ENCODE peak calls at places on chromosomes 6 and 20, in four cellular contexts. U is left lung, W is Peyer's patch, G is HCT116. A is an unnamed sample.

GRCh38 chr6:12249516-12250394 is 40.4 kb upstream of the EDN1 start:
- DNase-seq in G (no peak), W (no peak), U (no peak), A (no peak)

GRCh38 chr6:1871936-1872335 is 262.2 kb downstream of the FOXC1 start:
- DNase-seq in G (no peak), W (no peak), U (no peak), A (no peak)

GRCh38 chr6:82906951-82907350 is 158.7 kb downstream of the UBE3D start:
- DNase-seq in U (no peak), W (no peak), G (no peak), A (peak; percentile 26)

GRCh38 chr20:45861157-45862075 is 4.0 kb downstream of the ZSWIM3 start:
- DNase-seq in U (no peak), W (no peak), G (no peak), A (no peak)

GRCh38 chr6:8830794-8831193 is 395.4 kb upstream of the SLC35B3 start:
- DNase-seq in W (no peak), G (no peak), U (no peak), A (no peak)

GRCh38 chr6:85920782-85921181 is 278.1 kb upstream of the SYNCRIP start:
- DNase-seq in W (no peak), G (no peak), U (no peak), A (no peak)

GRCh38 chr20:48259456-48259855 is 474.2 kb upstream of the SULF2 start:
- DNase-seq in U (no peak), G (no peak), W (no peak), A (no peak)

GRCh38 chr20:4795394-4795793 is 73.7 kb downstream of the PRND start:
- DNase-seq in W (no peak), G (peak; percentile 6), U (no peak), A (peak; percentile 51)

GRCh38 chr6:170029416-170030283 is 261.2 kb downstream of the DLL1 start:
- DNase-seq in G (no peak), U (peak; percentile 54), W (no peak), A (no peak)

GRCh38 chr6:135209803-135210202 is 28.7 kb downstream of the MYB start:
- DNase-seq in U (no peak), W (no peak), G (no peak), A (no peak)

GRCh38 chr6:7590918-7591302 is 912 bp downstream of the SNRNP48 start:
- DNase-seq in G (no peak), W (no peak), U (no peak), A (no peak)

GRCh38 chr6:119090256-119090655 is 11.8 kb upstream of the FAM184A start:
- DNase-seq in W (no peak), U (no peak), G (no peak), A (no peak)

GRCh38 chr6:87945966-87946365 is 101.7 kb upstream of the SPACA1 start:
- DNase-seq in G (no peak), W (no peak), U (no peak), A (peak; percentile 53)

GRCh38 chr6:127554435-127555006 is 22.5 kb upstream of the C6orf58 start:
- DNase-seq in G (peak; percentile 60), U (no peak), W (no peak), A (peak; percentile 55)

GRCh38 chr6:47478233-47479155 is 905 bp downstream of the CD2AP start:
- DNase-seq in U (no peak), G (no peak), W (no peak), A (peak; percentile 40)

GRCh38 chr20:49986049-49986448 is 3.3 kb downstream of the SNAI1 start:
- DNase-seq in U (no peak), W (no peak), G (no peak), A (no peak)

GRCh38 chr20:44618318-44618731 is 33.2 kb downstream of the ADA start:
- DNase-seq in W (peak; percentile 43), U (no peak), G (no peak), A (no peak)

GRCh38 chr6:1363729-1364572 is 25.4 kb upstream of the FOXF2 start:
- DNase-seq in W (no peak), U (no peak), G (peak; percentile 18), A (no peak)

GRCh38 chr6:33929575-33930288 is 125.9 kb upstream of the MLN start:
- DNase-seq in U (no peak), W (no peak), G (no peak), A (no peak)

GRCh38 chr20:53890434-53891305 is 179.7 kb downstream of the BCAS1 start:
- DNase-seq in W (no peak), G (no peak), U (no peak), A (peak; percentile 43)

GRCh38 chr20:58994390-58995159 is 12.5 kb downstream of the CTSZ start:
- DNase-seq in G (no peak), U (no peak), W (no peak), A (no peak)

GRCh38 chr6:51570168-51570921 is 517.1 kb downstream of the PKHD1 start:
- DNase-seq in G (no peak), W (no peak), U (no peak), A (peak; percentile 12)

GRCh38 chr20:47389867-47390347 is 33.4 kb upstream of the ZMYND8 start:
- DNase-seq in U (no peak), W (no peak), G (no peak), A (peak; percentile 78)

GRCh38 chr6:439681-440167 is 48.2 kb downstream of the IRF4 start:
- DNase-seq in W (no peak), U (no peak), G (no peak), A (no peak)

GRCh38 chr6:17935188-17936149 is 52.0 kb downstream of the KIF13A start:
- DNase-seq in G (no peak), U (no peak), W (no peak), A (no peak)

GRCh38 chr6:163177892-163178420 is 236.6 kb upstream of the QKI start:
- DNase-seq in W (no peak), U (no peak), G (no peak), A (no peak)

GRCh38 chr6:79377830-79378460 is 143.5 kb upstream of the HMGN3 start:
- DNase-seq in W (no peak), G (no peak), U (no peak), A (no peak)

GRCh38 chr20:137668-138131 is 4.7 kb upstream of the DEFB126 start:
- DNase-seq in G (peak; percentile 15), W (no peak), U (no peak), A (no peak)

GRCh38 chr6:36076178-36077088 is 48.8 kb downstream of the MAPK14 start:
- DNase-seq in W (no peak), G (no peak), U (no peak), A (no peak)

GRCh38 chr6:42295181-42295580 is 77.5 kb upstream of the MRPS10 start:
- DNase-seq in G (no peak), W (no peak), U (no peak), A (no peak)

GRCh38 chr6:139943391-139943790 is 568.9 kb upstream of the CITED2 start:
- DNase-seq in U (no peak), W (no peak), G (no peak), A (peak; percentile 56)

GRCh38 chr20:61186771-61187170 is 65.3 kb upstream of the CDH4 start:
- DNase-seq in G (no peak), W (no peak), U (no peak), A (no peak)

GRCh38 chr6:148999501-148999900 is 252.7 kb downstream of the UST start:
- DNase-seq in U (no peak), G (no peak), W (no peak), A (peak; percentile 42)

GRCh38 chr6:15017251-15017650 is 228.6 kb upstream of the JARID2 start:
- DNase-seq in G (no peak), U (no peak), W (no peak), A (no peak)

DNA sequence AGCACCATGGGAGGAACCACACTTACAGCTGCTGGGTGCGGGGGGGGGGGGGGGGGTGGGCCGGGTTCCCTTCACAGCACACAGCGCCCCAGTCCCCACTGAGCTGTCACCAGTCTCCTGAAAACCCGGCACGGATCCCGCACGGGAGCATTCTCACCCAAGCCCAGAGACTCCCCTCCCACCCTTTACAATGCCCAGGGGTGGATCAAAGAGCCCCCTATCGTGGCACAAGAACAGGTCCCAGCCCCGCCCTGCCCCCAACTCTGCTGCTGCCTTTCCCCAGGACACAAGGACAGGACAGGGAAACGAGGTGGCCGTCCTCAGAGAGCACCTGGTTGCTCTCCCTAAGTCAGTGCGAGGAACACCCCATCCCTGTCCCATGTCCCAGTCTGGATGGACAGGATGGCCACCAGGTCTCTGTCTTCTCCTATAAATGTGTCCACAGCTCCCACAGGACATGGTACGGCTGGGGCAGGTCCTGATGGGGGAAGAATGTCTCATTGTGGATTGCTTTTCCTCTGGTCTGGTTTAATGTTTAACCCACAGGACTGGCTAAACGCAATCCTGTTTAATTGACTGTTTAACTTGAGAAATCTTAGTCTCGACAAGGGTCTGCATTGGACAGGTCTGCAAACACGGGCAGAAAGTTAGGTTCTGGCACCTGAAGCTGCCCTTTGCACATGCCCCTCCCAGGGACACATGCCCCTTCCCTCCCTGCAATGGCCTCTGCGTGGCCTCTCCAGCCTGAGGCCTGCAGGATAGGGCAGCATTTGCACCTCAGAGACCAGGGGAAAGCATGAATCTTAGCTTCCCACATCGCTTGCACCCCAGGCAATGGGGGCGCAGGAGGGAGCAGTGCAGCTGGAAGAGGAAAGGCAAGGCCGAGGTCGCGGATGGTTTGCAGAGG is 45.3 kb downstream of the DACT2 start:
- DNase-seq in W (no peak), G (no peak), U (no peak), A (no peak)
- H3K27ac ChIP-seq in W (no peak overlapping the region), G (no peak overlapping the region), U (no peak overlapping the region), A (no peak overlapping the region)

GRCh38 chr20:55004044-55004443 is 528.7 kb downstream of the DOK5 start:
- DNase-seq in U (no peak), G (no peak), W (no peak), A (no peak)
- TF ChIP-seq CTCF in U (no peak), G (no peak), W (no peak), A (no peak)

DNA sequence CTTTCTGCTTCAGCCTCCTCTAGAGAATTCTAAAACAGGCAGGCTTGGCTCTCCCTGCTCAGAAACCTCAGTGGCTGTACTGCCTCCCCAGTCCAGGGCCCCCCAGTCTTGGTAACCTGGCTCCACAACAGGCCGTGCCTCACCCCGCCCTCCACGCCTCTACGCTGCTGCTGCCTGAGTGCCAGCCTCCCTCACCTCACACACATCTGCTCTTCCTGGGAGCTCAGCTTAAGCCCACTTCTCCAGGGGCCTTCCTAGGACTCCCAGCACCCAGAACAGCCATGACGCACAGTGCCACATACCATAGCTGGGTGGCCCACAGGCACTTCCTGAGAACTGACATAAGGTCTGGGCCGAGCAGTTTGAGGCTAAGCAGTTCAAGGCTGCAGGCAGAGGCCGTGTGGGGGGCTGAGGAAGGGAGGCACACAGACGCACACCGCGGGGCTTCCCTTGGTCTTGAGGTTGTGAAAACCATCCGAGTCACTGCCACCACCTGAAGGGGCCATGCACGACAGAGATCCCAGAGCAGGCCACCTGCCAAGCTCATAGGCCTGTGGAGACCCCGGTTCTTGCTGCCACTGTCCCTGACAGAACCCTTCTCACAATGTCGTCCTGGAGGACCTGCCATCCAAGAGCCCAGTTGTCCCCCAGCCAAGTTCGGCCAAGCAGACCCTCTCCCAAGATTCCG is 42.6 kb downstream of the DSTN start:
- DNase-seq in U (no peak), W (no peak), G (no peak), A (no peak)
- H3K27ac ChIP-seq in U (peak overlapping the region; percentile 58), W (peak overlapping the region; percentile 65), G (peak overlapping the region; percentile 40), A (peak overlapping the region; percentile 76)

DNA sequence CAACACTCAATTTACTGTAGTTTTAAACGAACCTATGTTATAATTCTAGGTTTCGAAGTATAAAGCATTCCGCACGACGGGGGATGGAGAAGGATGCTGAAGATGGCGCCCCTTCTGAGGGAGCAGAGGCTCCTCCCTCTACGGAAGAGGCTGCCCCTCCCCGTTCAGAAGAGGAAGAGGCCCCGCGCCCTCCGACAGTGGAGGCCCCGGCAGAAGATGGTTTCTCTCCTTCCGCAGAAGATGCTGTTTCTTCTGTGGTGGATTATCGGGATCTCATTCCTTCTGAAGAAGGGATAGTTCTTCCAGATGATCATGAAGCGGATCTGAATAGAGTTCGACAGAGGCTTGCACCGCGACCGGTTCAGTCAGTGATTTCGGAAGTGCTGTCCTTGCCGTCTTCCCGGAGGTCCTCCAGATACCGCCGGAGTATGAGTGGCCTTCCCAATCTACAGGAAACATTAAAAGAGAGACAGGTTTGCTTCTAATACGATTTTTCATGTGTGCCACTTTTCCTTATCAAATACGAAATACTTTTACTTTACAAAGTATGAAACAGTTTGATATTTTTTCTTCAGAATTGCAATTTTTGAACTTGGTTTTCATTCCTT is 7.7 kb downstream of the DNAH8 start:
- DNase-seq in G (no peak), U (no peak), W (no peak), A (no peak)
- TF ChIP-seq CTCF in G (no peak), U (no peak), W (no peak), A (no peak)

A was measured in RWPE1.